ENCODE peak calls at places on chromosomes 13 and 19, in six cellular contexts. One of them, this sample, is unnamed.

GRCh38 chr19:49567722-49568454 is 12.5 kb downstream of the NOSIP start:
- DNase-seq in sigmoid colon: no peak
- DNase-seq in fibroblast of the aortic adventitia: peak; percentile 61
- DNase-seq in mammary epithelial cell: no peak
- DNase-seq in cardiac muscle cell: peak; percentile 47
- DNase-seq in WERI-Rb-1: no peak
- DNase-seq in this sample: no peak

GRCh38 chr13:39773833-39774232 is 118.4 kb downstream of the COG6 start:
- DNase-seq in sigmoid colon: no peak
- DNase-seq in cardiac muscle cell: no peak
- DNase-seq in mammary epithelial cell: no peak
- DNase-seq in fibroblast of the aortic adventitia: peak; percentile 53
- DNase-seq in WERI-Rb-1: no peak
- DNase-seq in this sample: no peak

GRCh38 chr19:23116802-23117571 is at the start of gene ZNF730:
- DNase-seq in sigmoid colon: no peak
- DNase-seq in WERI-Rb-1: peak; percentile 78
- DNase-seq in cardiac muscle cell: peak; percentile 87
- DNase-seq in mammary epithelial cell: peak; percentile 80
- DNase-seq in fibroblast of the aortic adventitia: peak; percentile 74
- DNase-seq in this sample: peak; percentile 99

GRCh38 chr13:111202745-111203144 is 87.6 kb downstream of the ARHGEF7 start:
- DNase-seq in cardiac muscle cell: peak; percentile 96
- DNase-seq in sigmoid colon: no peak
- DNase-seq in WERI-Rb-1: no peak
- DNase-seq in mammary epithelial cell: no peak
- DNase-seq in fibroblast of the aortic adventitia: peak; percentile 97
- DNase-seq in this sample: no peak

GRCh38 chr13:62879071-62879470 is 1463.4 kb upstream of the PCDH20 start:
- DNase-seq in WERI-Rb-1: no peak
- DNase-seq in sigmoid colon: no peak
- DNase-seq in fibroblast of the aortic adventitia: peak; percentile 0
- DNase-seq in cardiac muscle cell: peak; percentile 21
- DNase-seq in mammary epithelial cell: no peak
- DNase-seq in this sample: no peak

GRCh38 chr13:45328661-45329105 is 12.3 kb downstream of the TPT1 start:
- DNase-seq in WERI-Rb-1: no peak
- DNase-seq in mammary epithelial cell: no peak
- DNase-seq in sigmoid colon: no peak
- DNase-seq in cardiac muscle cell: peak; percentile 88
- DNase-seq in fibroblast of the aortic adventitia: peak; percentile 97
- DNase-seq in this sample: no peak

GRCh38 chr19:5805465-5806132 is 732 bp downstream of the NRTN start:
- DNase-seq in fibroblast of the aortic adventitia: peak; percentile 24
- DNase-seq in cardiac muscle cell: peak; percentile 60
- DNase-seq in sigmoid colon: peak; percentile 92
- DNase-seq in mammary epithelial cell: peak; percentile 21
- DNase-seq in WERI-Rb-1: peak; percentile 93
- DNase-seq in this sample: peak; percentile 97

GRCh38 chr13:107865643-107866006 is 349.7 kb downstream of the LIG4 start:
- DNase-seq in WERI-Rb-1: no peak
- DNase-seq in sigmoid colon: no peak
- DNase-seq in cardiac muscle cell: peak; percentile 29
- DNase-seq in mammary epithelial cell: no peak
- DNase-seq in fibroblast of the aortic adventitia: peak; percentile 8
- DNase-seq in this sample: no peak

GRCh38 chr19:46295401-46296308 is 1.2 kb upstream of the HIF3A start:
- DNase-seq in cardiac muscle cell: no peak
- DNase-seq in mammary epithelial cell: no peak
- DNase-seq in WERI-Rb-1: peak; percentile 35
- DNase-seq in sigmoid colon: no peak
- DNase-seq in fibroblast of the aortic adventitia: no peak
- DNase-seq in this sample: no peak

GRCh38 chr19:14267224-14267741 is 61.3 kb upstream of the ADGRL1 start:
- DNase-seq in mammary epithelial cell: no peak
- DNase-seq in WERI-Rb-1: no peak
- DNase-seq in cardiac muscle cell: no peak
- DNase-seq in sigmoid colon: no peak
- DNase-seq in fibroblast of the aortic adventitia: no peak
- DNase-seq in this sample: no peak

GRCh38 chr13:90374183-90374582 is 973.3 kb upstream of the MIR17HG start:
- DNase-seq in WERI-Rb-1: no peak
- DNase-seq in sigmoid colon: no peak
- DNase-seq in mammary epithelial cell: no peak
- DNase-seq in cardiac muscle cell: peak; percentile 2
- DNase-seq in fibroblast of the aortic adventitia: no peak
- DNase-seq in this sample: no peak

GRCh38 chr19:16435238-16435911 is 36.4 kb downstream of the EPS15L1 start:
- DNase-seq in WERI-Rb-1: no peak
- DNase-seq in cardiac muscle cell: peak; percentile 96
- DNase-seq in fibroblast of the aortic adventitia: peak; percentile 97
- DNase-seq in sigmoid colon: peak; percentile 94
- DNase-seq in mammary epithelial cell: peak; percentile 64
- DNase-seq in this sample: no peak

GRCh38 chr19:45293682-45294081 is 29.0 kb downstream of the CKM start:
- DNase-seq in mammary epithelial cell: peak; percentile 43
- DNase-seq in WERI-Rb-1: no peak
- DNase-seq in fibroblast of the aortic adventitia: no peak
- DNase-seq in sigmoid colon: no peak
- DNase-seq in cardiac muscle cell: no peak
- DNase-seq in this sample: no peak

GRCh38 chr13:78599911-78600310 is 3.4 kb downstream of the POU4F1 start:
- DNase-seq in sigmoid colon: no peak
- DNase-seq in cardiac muscle cell: no peak
- DNase-seq in mammary epithelial cell: no peak
- DNase-seq in WERI-Rb-1: no peak
- DNase-seq in fibroblast of the aortic adventitia: no peak
- DNase-seq in this sample: no peak

GRCh38 chr19:7637374-7638256 is 705 bp downstream of the STXBP2 start:
- DNase-seq in mammary epithelial cell: peak; percentile 8
- DNase-seq in fibroblast of the aortic adventitia: no peak
- DNase-seq in sigmoid colon: no peak
- DNase-seq in cardiac muscle cell: peak; percentile 57
- DNase-seq in WERI-Rb-1: no peak
- DNase-seq in this sample: peak; percentile 36

GRCh38 chr13:75299913-75300862 is 181.8 kb downstream of the TBC1D4 start:
- DNase-seq in cardiac muscle cell: peak; percentile 29
- DNase-seq in WERI-Rb-1: no peak
- DNase-seq in sigmoid colon: no peak
- DNase-seq in mammary epithelial cell: peak; percentile 12
- DNase-seq in fibroblast of the aortic adventitia: peak; percentile 35
- DNase-seq in this sample: no peak

GRCh38 chr19:5281588-5281987 is 59.0 kb downstream of the PTPRS start:
- DNase-seq in fibroblast of the aortic adventitia: peak; percentile 14
- DNase-seq in cardiac muscle cell: peak; percentile 57
- DNase-seq in WERI-Rb-1: no peak
- DNase-seq in mammary epithelial cell: no peak
- DNase-seq in sigmoid colon: peak; percentile 92
- DNase-seq in this sample: no peak

GRCh38 chr13:28531956-28532225 is 37.0 kb upstream of the FLT1 start:
- DNase-seq in sigmoid colon: no peak
- DNase-seq in WERI-Rb-1: no peak
- DNase-seq in mammary epithelial cell: no peak
- DNase-seq in fibroblast of the aortic adventitia: no peak
- DNase-seq in cardiac muscle cell: no peak
- DNase-seq in this sample: no peak
- H3K4me3 ChIP-seq in sigmoid colon: peak overlapping the region; percentile 48
- H3K4me3 ChIP-seq in WERI-Rb-1: no peak overlapping the region
- H3K4me3 ChIP-seq in mammary epithelial cell: no peak overlapping the region
- H3K4me3 ChIP-seq in fibroblast of the aortic adventitia: peak overlapping the region; percentile 37
- H3K4me3 ChIP-seq in cardiac muscle cell: peak overlapping the region; percentile 58
- H3K4me3 ChIP-seq in this sample: peak overlapping the region; percentile 66

GRCh38 chr13:33280550-33280905 is 5.0 kb downstream of the STARD13 start:
- DNase-seq in cardiac muscle cell: no peak
- DNase-seq in fibroblast of the aortic adventitia: no peak
- DNase-seq in mammary epithelial cell: no peak
- DNase-seq in sigmoid colon: no peak
- DNase-seq in WERI-Rb-1: no peak
- DNase-seq in this sample: no peak
- H3K4me3 ChIP-seq in cardiac muscle cell: no peak overlapping the region
- H3K4me3 ChIP-seq in fibroblast of the aortic adventitia: no peak overlapping the region
- H3K4me3 ChIP-seq in mammary epithelial cell: no peak overlapping the region
- H3K4me3 ChIP-seq in sigmoid colon: no peak overlapping the region
- H3K4me3 ChIP-seq in WERI-Rb-1: no peak overlapping the region
- H3K4me3 ChIP-seq in this sample: no peak overlapping the region

GRCh38 chr13:31923134-31923763 is 108.3 kb upstream of the FRY start:
- DNase-seq in mammary epithelial cell: no peak
- DNase-seq in WERI-Rb-1: peak; percentile 24
- DNase-seq in sigmoid colon: no peak
- DNase-seq in cardiac muscle cell: no peak
- DNase-seq in fibroblast of the aortic adventitia: no peak
- DNase-seq in this sample: no peak
- H3K4me3 ChIP-seq in mammary epithelial cell: no peak overlapping the region
- H3K4me3 ChIP-seq in WERI-Rb-1: no peak overlapping the region
- H3K4me3 ChIP-seq in sigmoid colon: no peak overlapping the region
- H3K4me3 ChIP-seq in cardiac muscle cell: no peak overlapping the region
- H3K4me3 ChIP-seq in fibroblast of the aortic adventitia: no peak overlapping the region
- H3K4me3 ChIP-seq in this sample: no peak overlapping the region

GRCh38 chr13:97141564-97142005 is 80.5 kb upstream of the MBNL2 start:
- DNase-seq in mammary epithelial cell: peak; percentile 91
- DNase-seq in sigmoid colon: peak; percentile 73
- DNase-seq in fibroblast of the aortic adventitia: peak; percentile 73
- DNase-seq in WERI-Rb-1: peak; percentile 27
- DNase-seq in cardiac muscle cell: peak; percentile 85
- DNase-seq in this sample: peak; percentile 26
- H3K4me3 ChIP-seq in mammary epithelial cell: no peak overlapping the region
- H3K4me3 ChIP-seq in sigmoid colon: peak overlapping the region; percentile 16
- H3K4me3 ChIP-seq in fibroblast of the aortic adventitia: no peak overlapping the region
- H3K4me3 ChIP-seq in WERI-Rb-1: no peak overlapping the region
- H3K4me3 ChIP-seq in cardiac muscle cell: no peak overlapping the region
- H3K4me3 ChIP-seq in this sample: no peak overlapping the region

GRCh38 chr19:2866495-2867024 is 575 bp upstream of the ZNF556 start:
- DNase-seq in fibroblast of the aortic adventitia: no peak
- DNase-seq in cardiac muscle cell: no peak
- DNase-seq in sigmoid colon: no peak
- DNase-seq in WERI-Rb-1: no peak
- DNase-seq in mammary epithelial cell: no peak
- DNase-seq in this sample: no peak
- H3K4me3 ChIP-seq in fibroblast of the aortic adventitia: no peak overlapping the region
- H3K4me3 ChIP-seq in cardiac muscle cell: no peak overlapping the region
- H3K4me3 ChIP-seq in sigmoid colon: no peak overlapping the region
- H3K4me3 ChIP-seq in WERI-Rb-1: no peak overlapping the region
- H3K4me3 ChIP-seq in mammary epithelial cell: no peak overlapping the region
- H3K4me3 ChIP-seq in this sample: no peak overlapping the region

GRCh38 chr13:113243847-113244246 is 34.4 kb downstream of the CUL4A start:
- DNase-seq in cardiac muscle cell: no peak
- DNase-seq in WERI-Rb-1: no peak
- DNase-seq in mammary epithelial cell: no peak
- DNase-seq in sigmoid colon: no peak
- DNase-seq in fibroblast of the aortic adventitia: no peak
- DNase-seq in this sample: no peak

GRCh38 chr13:113238542-113238941 is 29.1 kb downstream of the CUL4A start:
- DNase-seq in mammary epithelial cell: no peak
- DNase-seq in sigmoid colon: no peak
- DNase-seq in fibroblast of the aortic adventitia: no peak
- DNase-seq in WERI-Rb-1: no peak
- DNase-seq in cardiac muscle cell: peak; percentile 11
- DNase-seq in this sample: no peak

GRCh38 chr13:113239986-113240385 is 30.6 kb downstream of the CUL4A start:
- DNase-seq in mammary epithelial cell: no peak
- DNase-seq in fibroblast of the aortic adventitia: no peak
- DNase-seq in WERI-Rb-1: no peak
- DNase-seq in sigmoid colon: no peak
- DNase-seq in cardiac muscle cell: no peak
- DNase-seq in this sample: no peak

GRCh38 chr13:113239357-113239756 is 29.9 kb downstream of the CUL4A start:
- DNase-seq in mammary epithelial cell: no peak
- DNase-seq in WERI-Rb-1: no peak
- DNase-seq in sigmoid colon: no peak
- DNase-seq in fibroblast of the aortic adventitia: no peak
- DNase-seq in cardiac muscle cell: no peak
- DNase-seq in this sample: no peak
- H3K4me3 ChIP-seq in mammary epithelial cell: no peak overlapping the region
- H3K4me3 ChIP-seq in WERI-Rb-1: no peak overlapping the region
- H3K4me3 ChIP-seq in sigmoid colon: no peak overlapping the region
- H3K4me3 ChIP-seq in fibroblast of the aortic adventitia: no peak overlapping the region
- H3K4me3 ChIP-seq in cardiac muscle cell: no peak overlapping the region
- H3K4me3 ChIP-seq in this sample: no peak overlapping the region

DNA sequence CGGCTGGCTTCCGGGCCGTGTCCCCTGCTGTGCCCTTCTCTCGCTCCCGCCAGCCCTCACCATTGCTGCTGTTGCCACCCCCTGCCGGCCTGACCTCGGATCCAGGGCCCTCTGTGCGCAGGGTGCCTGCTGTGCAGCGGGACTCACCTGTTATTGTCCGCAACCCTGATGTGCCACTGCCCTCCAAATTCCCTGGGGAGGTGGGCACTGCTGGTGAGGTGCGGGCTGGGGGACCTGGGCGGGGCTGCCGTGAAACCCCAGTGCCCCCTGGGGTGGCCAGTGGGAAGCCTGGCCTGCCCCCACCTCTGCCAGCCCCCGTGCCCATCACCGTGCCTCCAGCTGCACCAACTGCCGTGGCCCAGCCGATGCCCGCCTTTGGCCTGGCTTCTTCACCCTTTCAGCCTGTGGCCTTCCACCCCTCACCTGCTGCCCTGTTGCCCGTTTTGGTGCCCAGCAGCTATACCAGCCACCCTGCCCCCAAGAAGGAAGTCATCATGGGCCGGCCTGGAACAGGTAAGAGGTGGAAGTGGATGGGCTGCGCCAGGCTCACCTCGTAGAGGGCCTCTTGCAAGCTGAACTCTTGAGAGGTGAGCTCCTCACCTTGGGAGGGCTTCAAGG is 5.1 kb downstream of the CIC start:
- DNase-seq in WERI-Rb-1: no peak
- DNase-seq in mammary epithelial cell: no peak
- DNase-seq in fibroblast of the aortic adventitia: no peak
- DNase-seq in cardiac muscle cell: no peak
- DNase-seq in sigmoid colon: peak; percentile 64
- DNase-seq in this sample: no peak
- H3K4me3 ChIP-seq in WERI-Rb-1: no peak overlapping the region
- H3K4me3 ChIP-seq in mammary epithelial cell: no peak overlapping the region
- H3K4me3 ChIP-seq in fibroblast of the aortic adventitia: no peak overlapping the region
- H3K4me3 ChIP-seq in cardiac muscle cell: no peak overlapping the region
- H3K4me3 ChIP-seq in sigmoid colon: no peak overlapping the region
- H3K4me3 ChIP-seq in this sample: no peak overlapping the region

This sample was measured in neural progenitor cell.